ENCODE peak calls at places on chromosomes 13 and 19, in nine cellular contexts. One of them, this sample, is unnamed.
A peak's percentile ranks its signal among the peaks of the same experiment; 100 is the strongest.

GRCh38 chr19:39941615-39942507 is 7.4 kb upstream of the FCGBP start:
- DNase-seq in aorta: no peak
- DNase-seq in nephron progenitor cell: no peak
- DNase-seq in suprapubic skin: no peak
- DNase-seq in SW480: no peak
- DNase-seq in cardiac fibroblast: peak; percentile 43
- DNase-seq in fibroblast of lung: no peak
- DNase-seq in stimulated activated CD8-positive, alpha-beta memory T cell treated with anti-CD3 and anti-CD28 coated beads, Interleukin-4, amount 100 ng/mL, for 1 hour: no peak
- DNase-seq in activated CD4-positive, CD25-positive, alpha-beta regulatory T cell: no peak
- DNase-seq in this sample: no peak

GRCh38 chr13:111390522-111391270 is 70.3 kb downstream of the TEX29 start:
- DNase-seq in aorta: peak; percentile 61
- DNase-seq in nephron progenitor cell: no peak
- DNase-seq in suprapubic skin: no peak
- DNase-seq in SW480: no peak
- DNase-seq in cardiac fibroblast: no peak
- DNase-seq in fibroblast of lung: no peak
- DNase-seq in stimulated activated CD8-positive, alpha-beta memory T cell treated with anti-CD3 and anti-CD28 coated beads, Interleukin-4, amount 100 ng/mL, for 1 hour: no peak
- DNase-seq in activated CD4-positive, CD25-positive, alpha-beta regulatory T cell: no peak
- DNase-seq in this sample: no peak

GRCh38 chr19:30333291-30334065 is 38.7 kb upstream of the ZNF536 start:
- DNase-seq in aorta: no peak
- DNase-seq in nephron progenitor cell: no peak
- DNase-seq in suprapubic skin: peak; percentile 29
- DNase-seq in SW480: no peak
- DNase-seq in cardiac fibroblast: no peak
- DNase-seq in fibroblast of lung: no peak
- DNase-seq in stimulated activated CD8-positive, alpha-beta memory T cell treated with anti-CD3 and anti-CD28 coated beads, Interleukin-4, amount 100 ng/mL, for 1 hour: no peak
- DNase-seq in activated CD4-positive, CD25-positive, alpha-beta regulatory T cell: no peak
- DNase-seq in this sample: no peak

GRCh38 chr13:25380741-25381324 is 9.1 kb downstream of the ATP8A2 start:
- DNase-seq in aorta: no peak
- DNase-seq in nephron progenitor cell: no peak
- DNase-seq in suprapubic skin: no peak
- DNase-seq in SW480: no peak
- DNase-seq in cardiac fibroblast: no peak
- DNase-seq in fibroblast of lung: no peak
- DNase-seq in stimulated activated CD8-positive, alpha-beta memory T cell treated with anti-CD3 and anti-CD28 coated beads, Interleukin-4, amount 100 ng/mL, for 1 hour: no peak
- DNase-seq in activated CD4-positive, CD25-positive, alpha-beta regulatory T cell: no peak
- DNase-seq in this sample: no peak

GRCh38 chr19:38711726-38712153 is 32.5 kb downstream of the CAPN12 start:
- DNase-seq in aorta: peak; percentile 87
- DNase-seq in nephron progenitor cell: no peak
- DNase-seq in suprapubic skin: no peak
- DNase-seq in SW480: peak; percentile 79
- DNase-seq in cardiac fibroblast: peak; percentile 96
- DNase-seq in fibroblast of lung: peak; percentile 95
- DNase-seq in stimulated activated CD8-positive, alpha-beta memory T cell treated with anti-CD3 and anti-CD28 coated beads, Interleukin-4, amount 100 ng/mL, for 1 hour: no peak
- DNase-seq in activated CD4-positive, CD25-positive, alpha-beta regulatory T cell: no peak
- DNase-seq in this sample: no peak

GRCh38 chr19:30659638-30660037 is 287.5 kb downstream of the ZNF536 start:
- DNase-seq in aorta: no peak
- DNase-seq in nephron progenitor cell: no peak
- DNase-seq in suprapubic skin: no peak
- DNase-seq in SW480: no peak
- DNase-seq in cardiac fibroblast: no peak
- DNase-seq in fibroblast of lung: no peak
- DNase-seq in stimulated activated CD8-positive, alpha-beta memory T cell treated with anti-CD3 and anti-CD28 coated beads, Interleukin-4, amount 100 ng/mL, for 1 hour: no peak
- DNase-seq in activated CD4-positive, CD25-positive, alpha-beta regulatory T cell: no peak
- DNase-seq in this sample: no peak

GRCh38 chr13:30529085-30529815 is 63.5 kb upstream of the HMGB1 start:
- DNase-seq in aorta: no peak
- DNase-seq in nephron progenitor cell: no peak
- DNase-seq in suprapubic skin: peak; percentile 4
- DNase-seq in SW480: no peak
- DNase-seq in cardiac fibroblast: peak; percentile 32
- DNase-seq in fibroblast of lung: peak; percentile 6
- DNase-seq in stimulated activated CD8-positive, alpha-beta memory T cell treated with anti-CD3 and anti-CD28 coated beads, Interleukin-4, amount 100 ng/mL, for 1 hour: no peak
- DNase-seq in activated CD4-positive, CD25-positive, alpha-beta regulatory T cell: no peak
- DNase-seq in this sample: no peak

GRCh38 chr13:97975851-97976550 is 22.5 kb downstream of the IPO5 start:
- DNase-seq in aorta: peak; percentile 95
- DNase-seq in nephron progenitor cell: peak; percentile 96
- DNase-seq in suprapubic skin: peak; percentile 93
- DNase-seq in SW480: peak; percentile 70
- DNase-seq in cardiac fibroblast: peak; percentile 80
- DNase-seq in fibroblast of lung: peak; percentile 83
- DNase-seq in stimulated activated CD8-positive, alpha-beta memory T cell treated with anti-CD3 and anti-CD28 coated beads, Interleukin-4, amount 100 ng/mL, for 1 hour: peak; percentile 69
- DNase-seq in activated CD4-positive, CD25-positive, alpha-beta regulatory T cell: peak; percentile 89
- DNase-seq in this sample: peak; percentile 86

GRCh38 chr13:50107205-50107604 is 92.0 kb downstream of the KCNRG start:
- DNase-seq in aorta: no peak
- DNase-seq in nephron progenitor cell: no peak
- DNase-seq in suprapubic skin: no peak
- DNase-seq in SW480: no peak
- DNase-seq in cardiac fibroblast: no peak
- DNase-seq in fibroblast of lung: peak; percentile 11
- DNase-seq in stimulated activated CD8-positive, alpha-beta memory T cell treated with anti-CD3 and anti-CD28 coated beads, Interleukin-4, amount 100 ng/mL, for 1 hour: no peak
- DNase-seq in activated CD4-positive, CD25-positive, alpha-beta regulatory T cell: no peak
- DNase-seq in this sample: no peak

GRCh38 chr13:100423375-100423774 is 165.2 kb downstream of the GGACT start:
- DNase-seq in aorta: no peak
- DNase-seq in nephron progenitor cell: no peak
- DNase-seq in suprapubic skin: no peak
- DNase-seq in SW480: peak; percentile 44
- DNase-seq in cardiac fibroblast: peak; percentile 45
- DNase-seq in fibroblast of lung: peak; percentile 39
- DNase-seq in stimulated activated CD8-positive, alpha-beta memory T cell treated with anti-CD3 and anti-CD28 coated beads, Interleukin-4, amount 100 ng/mL, for 1 hour: no peak
- DNase-seq in activated CD4-positive, CD25-positive, alpha-beta regulatory T cell: no peak
- DNase-seq in this sample: no peak

GRCh38 chr13:60756306-60756705 is 359.3 kb downstream of the TDRD3 start:
- DNase-seq in aorta: no peak
- DNase-seq in nephron progenitor cell: no peak
- DNase-seq in suprapubic skin: no peak
- DNase-seq in SW480: no peak
- DNase-seq in cardiac fibroblast: peak; percentile 7
- DNase-seq in fibroblast of lung: no peak
- DNase-seq in stimulated activated CD8-positive, alpha-beta memory T cell treated with anti-CD3 and anti-CD28 coated beads, Interleukin-4, amount 100 ng/mL, for 1 hour: no peak
- DNase-seq in activated CD4-positive, CD25-positive, alpha-beta regulatory T cell: no peak
- DNase-seq in this sample: no peak

GRCh38 chr13:97429681-97430081 is 4.3 kb upstream of the RAP2A start:
- DNase-seq in aorta: no peak
- DNase-seq in nephron progenitor cell: no peak
- DNase-seq in suprapubic skin: no peak
- DNase-seq in SW480: no peak
- DNase-seq in cardiac fibroblast: peak; percentile 55
- DNase-seq in fibroblast of lung: peak; percentile 83
- DNase-seq in stimulated activated CD8-positive, alpha-beta memory T cell treated with anti-CD3 and anti-CD28 coated beads, Interleukin-4, amount 100 ng/mL, for 1 hour: no peak
- DNase-seq in activated CD4-positive, CD25-positive, alpha-beta regulatory T cell: no peak
- DNase-seq in this sample: no peak

GRCh38 chr19:40549007-40549708 is 27.5 kb upstream of the SHKBP1 start:
- DNase-seq in aorta: peak; percentile 88
- DNase-seq in nephron progenitor cell: peak; percentile 92
- DNase-seq in suprapubic skin: no peak
- DNase-seq in SW480: peak; percentile 74
- DNase-seq in cardiac fibroblast: peak; percentile 45
- DNase-seq in fibroblast of lung: peak; percentile 40
- DNase-seq in stimulated activated CD8-positive, alpha-beta memory T cell treated with anti-CD3 and anti-CD28 coated beads, Interleukin-4, amount 100 ng/mL, for 1 hour: peak; percentile 26
- DNase-seq in activated CD4-positive, CD25-positive, alpha-beta regulatory T cell: peak; percentile 46
- DNase-seq in this sample: peak; percentile 49

GRCh38 chr13:51397262-51397933 is 55.4 kb downstream of the INTS6 start:
- DNase-seq in aorta: no peak
- DNase-seq in nephron progenitor cell: no peak
- DNase-seq in suprapubic skin: no peak
- DNase-seq in SW480: no peak
- DNase-seq in cardiac fibroblast: peak; percentile 78
- DNase-seq in fibroblast of lung: peak; percentile 69
- DNase-seq in stimulated activated CD8-positive, alpha-beta memory T cell treated with anti-CD3 and anti-CD28 coated beads, Interleukin-4, amount 100 ng/mL, for 1 hour: no peak
- DNase-seq in activated CD4-positive, CD25-positive, alpha-beta regulatory T cell: no peak
- DNase-seq in this sample: no peak

GRCh38 chr13:29583073-29583785 is 12.3 kb downstream of the SLC7A1 start:
- DNase-seq in aorta: no peak
- DNase-seq in nephron progenitor cell: no peak
- DNase-seq in suprapubic skin: no peak
- DNase-seq in SW480: no peak
- DNase-seq in cardiac fibroblast: peak; percentile 60
- DNase-seq in fibroblast of lung: no peak
- DNase-seq in stimulated activated CD8-positive, alpha-beta memory T cell treated with anti-CD3 and anti-CD28 coated beads, Interleukin-4, amount 100 ng/mL, for 1 hour: no peak
- DNase-seq in activated CD4-positive, CD25-positive, alpha-beta regulatory T cell: no peak
- DNase-seq in this sample: no peak

GRCh38 chr19:1904385-1905070 is 671 bp upstream of the ADAT3 start:
- DNase-seq in aorta: no peak
- DNase-seq in nephron progenitor cell: peak; percentile 35
- DNase-seq in suprapubic skin: no peak
- DNase-seq in SW480: no peak
- DNase-seq in cardiac fibroblast: no peak
- DNase-seq in fibroblast of lung: no peak
- DNase-seq in stimulated activated CD8-positive, alpha-beta memory T cell treated with anti-CD3 and anti-CD28 coated beads, Interleukin-4, amount 100 ng/mL, for 1 hour: no peak
- DNase-seq in activated CD4-positive, CD25-positive, alpha-beta regulatory T cell: no peak
- DNase-seq in this sample: no peak

GRCh38 chr13:30796132-30796832 is 60.9 kb downstream of the ALOX5AP start:
- DNase-seq in aorta: no peak
- DNase-seq in nephron progenitor cell: no peak
- DNase-seq in suprapubic skin: no peak
- DNase-seq in SW480: peak; percentile 87
- DNase-seq in cardiac fibroblast: peak; percentile 80
- DNase-seq in fibroblast of lung: peak; percentile 59
- DNase-seq in stimulated activated CD8-positive, alpha-beta memory T cell treated with anti-CD3 and anti-CD28 coated beads, Interleukin-4, amount 100 ng/mL, for 1 hour: no peak
- DNase-seq in activated CD4-positive, CD25-positive, alpha-beta regulatory T cell: no peak
- DNase-seq in this sample: no peak

GRCh38 chr13:54357284-54357933 is 1328.8 kb downstream of the OLFM4 start:
- DNase-seq in aorta: no peak
- DNase-seq in nephron progenitor cell: no peak
- DNase-seq in suprapubic skin: no peak
- DNase-seq in SW480: no peak
- DNase-seq in cardiac fibroblast: no peak
- DNase-seq in fibroblast of lung: no peak
- DNase-seq in stimulated activated CD8-positive, alpha-beta memory T cell treated with anti-CD3 and anti-CD28 coated beads, Interleukin-4, amount 100 ng/mL, for 1 hour: no peak
- DNase-seq in activated CD4-positive, CD25-positive, alpha-beta regulatory T cell: no peak
- DNase-seq in this sample: no peak

GRCh38 chr13:94987869-94988268 is 275.5 kb upstream of the SOX21 start:
- DNase-seq in aorta: no peak
- DNase-seq in nephron progenitor cell: no peak
- DNase-seq in suprapubic skin: no peak
- DNase-seq in SW480: no peak
- DNase-seq in cardiac fibroblast: peak; percentile 79
- DNase-seq in fibroblast of lung: no peak
- DNase-seq in stimulated activated CD8-positive, alpha-beta memory T cell treated with anti-CD3 and anti-CD28 coated beads, Interleukin-4, amount 100 ng/mL, for 1 hour: no peak
- DNase-seq in activated CD4-positive, CD25-positive, alpha-beta regulatory T cell: no peak
- DNase-seq in this sample: no peak

GRCh38 chr13:22176968-22177545 is 506.2 kb downstream of the FGF9 start:
- DNase-seq in aorta: no peak
- DNase-seq in nephron progenitor cell: no peak
- DNase-seq in suprapubic skin: no peak
- DNase-seq in SW480: no peak
- DNase-seq in cardiac fibroblast: no peak
- DNase-seq in fibroblast of lung: peak; percentile 7
- DNase-seq in stimulated activated CD8-positive, alpha-beta memory T cell treated with anti-CD3 and anti-CD28 coated beads, Interleukin-4, amount 100 ng/mL, for 1 hour: no peak
- DNase-seq in activated CD4-positive, CD25-positive, alpha-beta regulatory T cell: no peak
- DNase-seq in this sample: no peak

GRCh38 chr19:23887642-23888041 is 27.0 kb upstream of the ZNF726 start:
- DNase-seq in aorta: no peak
- DNase-seq in nephron progenitor cell: no peak
- DNase-seq in suprapubic skin: no peak
- DNase-seq in SW480: no peak
- DNase-seq in cardiac fibroblast: no peak
- DNase-seq in fibroblast of lung: no peak
- DNase-seq in stimulated activated CD8-positive, alpha-beta memory T cell treated with anti-CD3 and anti-CD28 coated beads, Interleukin-4, amount 100 ng/mL, for 1 hour: no peak
- DNase-seq in activated CD4-positive, CD25-positive, alpha-beta regulatory T cell: no peak
- DNase-seq in this sample: peak; percentile 69

GRCh38 chr19:16756649-16757048 is 37.0 kb downstream of the NWD1 start:
- DNase-seq in aorta: peak; percentile 30
- DNase-seq in nephron progenitor cell: no peak
- DNase-seq in suprapubic skin: no peak
- DNase-seq in SW480: no peak
- DNase-seq in cardiac fibroblast: no peak
- DNase-seq in fibroblast of lung: no peak
- DNase-seq in stimulated activated CD8-positive, alpha-beta memory T cell treated with anti-CD3 and anti-CD28 coated beads, Interleukin-4, amount 100 ng/mL, for 1 hour: no peak
- DNase-seq in activated CD4-positive, CD25-positive, alpha-beta regulatory T cell: no peak
- DNase-seq in this sample: no peak

GRCh38 chr19:30135797-30136196 is 193.8 kb downstream of the URI1 start:
- DNase-seq in aorta: peak; percentile 35
- DNase-seq in nephron progenitor cell: no peak
- DNase-seq in suprapubic skin: no peak
- DNase-seq in SW480: no peak
- DNase-seq in cardiac fibroblast: no peak
- DNase-seq in fibroblast of lung: no peak
- DNase-seq in stimulated activated CD8-positive, alpha-beta memory T cell treated with anti-CD3 and anti-CD28 coated beads, Interleukin-4, amount 100 ng/mL, for 1 hour: no peak
- DNase-seq in activated CD4-positive, CD25-positive, alpha-beta regulatory T cell: no peak
- DNase-seq in this sample: no peak

GRCh38 chr19:30327331-30327730 is 44.9 kb upstream of the ZNF536 start:
- DNase-seq in aorta: no peak
- DNase-seq in nephron progenitor cell: no peak
- DNase-seq in suprapubic skin: no peak
- DNase-seq in SW480: no peak
- DNase-seq in cardiac fibroblast: no peak
- DNase-seq in fibroblast of lung: no peak
- DNase-seq in stimulated activated CD8-positive, alpha-beta memory T cell treated with anti-CD3 and anti-CD28 coated beads, Interleukin-4, amount 100 ng/mL, for 1 hour: no peak
- DNase-seq in activated CD4-positive, CD25-positive, alpha-beta regulatory T cell: no peak
- DNase-seq in this sample: no peak

GRCh38 chr19:11247391-11247790 is 8.0 kb downstream of the ANGPTL8 start:
- DNase-seq in aorta: peak; percentile 87
- DNase-seq in nephron progenitor cell: no peak
- DNase-seq in suprapubic skin: no peak
- DNase-seq in SW480: no peak
- DNase-seq in cardiac fibroblast: peak; percentile 66
- DNase-seq in fibroblast of lung: peak; percentile 51
- DNase-seq in stimulated activated CD8-positive, alpha-beta memory T cell treated with anti-CD3 and anti-CD28 coated beads, Interleukin-4, amount 100 ng/mL, for 1 hour: no peak
- DNase-seq in activated CD4-positive, CD25-positive, alpha-beta regulatory T cell: no peak
- DNase-seq in this sample: no peak

GRCh38 chr13:81051873-81052272 is 710.9 kb upstream of the SPRY2 start:
- DNase-seq in aorta: no peak
- DNase-seq in nephron progenitor cell: no peak
- DNase-seq in suprapubic skin: no peak
- DNase-seq in SW480: no peak
- DNase-seq in cardiac fibroblast: peak; percentile 18
- DNase-seq in fibroblast of lung: peak; percentile 18
- DNase-seq in stimulated activated CD8-positive, alpha-beta memory T cell treated with anti-CD3 and anti-CD28 coated beads, Interleukin-4, amount 100 ng/mL, for 1 hour: no peak
- DNase-seq in activated CD4-positive, CD25-positive, alpha-beta regulatory T cell: no peak
- DNase-seq in this sample: no peak

GRCh38 chr19:32453736-32454135 is 48.2 kb downstream of the DPY19L3 start:
- DNase-seq in aorta: no peak
- DNase-seq in nephron progenitor cell: no peak
- DNase-seq in suprapubic skin: no peak
- DNase-seq in SW480: peak; percentile 6
- DNase-seq in cardiac fibroblast: peak; percentile 72
- DNase-seq in fibroblast of lung: peak; percentile 72
- DNase-seq in stimulated activated CD8-positive, alpha-beta memory T cell treated with anti-CD3 and anti-CD28 coated beads, Interleukin-4, amount 100 ng/mL, for 1 hour: no peak
- DNase-seq in activated CD4-positive, CD25-positive, alpha-beta regulatory T cell: no peak
- DNase-seq in this sample: no peak

This sample was measured in HepG2.